ENCODE peak calls at places on chromosome 9, in seven cellular contexts. Y is NCI-H1092, A is dermis blood vessel endothelial cell, N is WTC11, F is uterus, P is AG08395, X is C1 segment of cervical spinal cord. V is an unnamed sample.

GRCh38 chr9:93086445-93087224 is 9.4 kb upstream of the CARD19 start:
- DNase-seq in Y (no peak), A (no peak), N (no peak), F (peak), P (no peak), X (no peak), V (no peak)

GRCh38 chr9:132372177-132373095 is 17.6 kb upstream of the SETX start:
- DNase-seq in Y (no peak), A (peak), N (no peak), F (no peak), P (peak), X (no peak), V (peak)

GRCh38 chr9:3330792-3331420 is 194.9 kb downstream of the RFX3 start:
- DNase-seq in Y (no peak), A (no peak), N (no peak), F (no peak), P (peak), X (no peak), V (no peak)

GRCh38 chr9:136564379-136564988 is 18.6 kb upstream of the NOTCH1 start:
- DNase-seq in Y (no peak), A (peak), N (no peak), F (peak), P (peak), X (no peak), V (peak)

GRCh38 chr9:119289740-119290139 is 79.5 kb downstream of the BRINP1 start:
- DNase-seq in Y (peak), A (peak), N (peak), F (no peak), P (peak), X (no peak), V (peak)

GRCh38 chr9:6552738-6553121 is 92.8 kb downstream of the GLDC start:
- DNase-seq in Y (no peak), A (peak), N (no peak), F (no peak), P (peak), X (no peak), V (no peak)

GRCh38 chr9:84862786-84863185 is 193.3 kb downstream of the NTRK2 start:
- DNase-seq in Y (no peak), A (peak), N (peak), F (peak), P (peak), X (no peak), V (no peak)

GRCh38 chr9:82147798-82148440 is 159.3 kb downstream of the SPATA31D1 start:
- DNase-seq in Y (no peak), A (no peak), N (no peak), F (no peak), P (no peak), X (no peak), V (no peak)

GRCh38 chr9:90037136-90037797 is 432.5 kb downstream of the GADD45G start:
- DNase-seq in Y (no peak), A (no peak), N (no peak), F (no peak), P (no peak), X (no peak), V (no peak)

GRCh38 chr9:4339783-4340335 is 40.0 kb upstream of the GLIS3 start:
- DNase-seq in Y (no peak), A (no peak), N (no peak), F (no peak), P (peak), X (no peak), V (no peak)

GRCh38 chr9:137012694-137013570 is 15.1 kb downstream of the ABCA2 start:
- DNase-seq in Y (no peak), A (no peak), N (peak), F (no peak), P (no peak), X (no peak), V (no peak)

GRCh38 chr9:27763831-27764230 is 190.6 kb upstream of the C9orf72 start:
- DNase-seq in Y (no peak), A (no peak), N (no peak), F (no peak), P (no peak), X (no peak), V (no peak)

GRCh38 chr9:82332774-82333152 is 344.2 kb downstream of the SPATA31D1 start:
- DNase-seq in Y (no peak), A (no peak), N (no peak), F (no peak), P (no peak), X (no peak), V (no peak)

GRCh38 chr9:127170652-127171051 is 48.2 kb upstream of the ANGPTL2 start:
- DNase-seq in Y (no peak), A (no peak), N (peak), F (no peak), P (no peak), X (no peak), V (no peak)

GRCh38 chr9:88090151-88090581 is 48.1 kb downstream of the SPATA31C2 start:
- DNase-seq in Y (no peak), A (no peak), N (no peak), F (peak), P (no peak), X (no peak), V (no peak)

GRCh38 chr9:96071245-96072124 is 196.0 kb downstream of the ERCC6L2 start:
- DNase-seq in Y (no peak), A (peak), N (peak), F (no peak), P (peak), X (no peak), V (peak)

GRCh38 chr9:114006155-114006550 is 71.9 kb downstream of the AMBP start:
- DNase-seq in Y (no peak), A (no peak), N (peak), F (no peak), P (no peak), X (no peak), V (no peak)

GRCh38 chr9:70410368-70410767 is 4.1 kb downstream of the KLF9 start:
- DNase-seq in Y (no peak), A (peak), N (no peak), F (no peak), P (peak), X (no peak), V (peak)

GRCh38 chr9:126420643-126421564 is 94.3 kb downstream of the MVB12B start:
- DNase-seq in Y (peak), A (peak), N (no peak), F (no peak), P (no peak), X (no peak), V (no peak)

GRCh38 chr9:98940278-98940677 is 3.4 kb upstream of the COL15A1 start:
- DNase-seq in Y (no peak), A (peak), N (no peak), F (no peak), P (no peak), X (no peak), V (no peak)

GRCh38 chr9:121972501-121972981 is 120.6 kb downstream of the TTLL11 start:
- DNase-seq in Y (no peak), A (peak), N (no peak), F (no peak), P (peak), X (no peak), V (no peak)

GRCh38 chr9:108534741-108535140 is 321.0 kb downstream of the ACTL7B start:
- DNase-seq in Y (no peak), A (no peak), N (no peak), F (no peak), P (peak), X (no peak), V (no peak)

V was measured in hippocampal formation.